ENCODE peak calls at places on chromosomes 6 and 20, in six cellular contexts. I is cardiac muscle cell, Q is kidney, D is HepG2, Z is A549, M is HCT116. H is an unnamed sample.
A peak's percentile ranks its signal among the peaks of the same experiment; 100 is the strongest.

GRCh38 chr20:4327956-4328355 is 312.6 kb upstream of the RNF24 start:
- DNase-seq in I (no peak), Q (no peak), D (no peak), Z (no peak), M (no peak), H (peak; percentile 31)

GRCh38 chr6:158938220-158938619 is 61.8 kb downstream of the RSPH3 start:
- DNase-seq in I (no peak), Q (no peak), D (no peak), Z (no peak), M (no peak), H (no peak)

GRCh38 chr6:148508401-148509151 is 165.9 kb downstream of the SASH1 start:
- DNase-seq in I (no peak), Q (no peak), D (no peak), Z (no peak), M (no peak), H (no peak)

GRCh38 chr6:70072540-70073179 is 206.3 kb downstream of the COL19A1 start:
- DNase-seq in I (no peak), Q (no peak), D (no peak), Z (no peak), M (no peak), H (no peak)

GRCh38 chr6:117677553-117678131 is 2.4 kb downstream of the NUS1 start:
- DNase-seq in I (no peak), Q (no peak), D (no peak), Z (no peak), M (no peak), H (no peak)

GRCh38 chr6:41039060-41039998 is at the start of gene UNC5CL:
- DNase-seq in I (peak; percentile 64), Q (peak; percentile 91), D (peak; percentile 45), Z (peak; percentile 46), M (peak; percentile 27), H (peak; percentile 16)

GRCh38 chr6:28940294-28940858 is 16.6 kb upstream of the TRIM27 start:
- DNase-seq in I (peak; percentile 56), Q (no peak), D (peak; percentile 43), Z (peak; percentile 65), M (no peak), H (no peak)

GRCh38 chr20:46631874-46632446 is 19.3 kb downstream of the SLC13A3 start:
- DNase-seq in I (no peak), Q (no peak), D (no peak), Z (no peak), M (no peak), H (no peak)

GRCh38 chr6:35177586-35177985 is 36.2 kb upstream of the SCUBE3 start:
- DNase-seq in I (no peak), Q (no peak), D (no peak), Z (no peak), M (no peak), H (no peak)

GRCh38 chr6:33632603-33633039 is 11.5 kb downstream of the ITPR3 start:
- DNase-seq in I (peak; percentile 63), Q (no peak), D (peak; percentile 75), Z (peak; percentile 57), M (peak; percentile 37), H (peak; percentile 30)

GRCh38 chr6:11354019-11354418 is 121.6 kb upstream of the NEDD9 start:
- DNase-seq in I (no peak), Q (no peak), D (no peak), Z (no peak), M (no peak), H (no peak)

GRCh38 chr6:81750660-81751387 is 1.7 kb downstream of the TENT5A start:
- DNase-seq in I (no peak), Q (no peak), D (no peak), Z (no peak), M (no peak), H (no peak)

DNA sequence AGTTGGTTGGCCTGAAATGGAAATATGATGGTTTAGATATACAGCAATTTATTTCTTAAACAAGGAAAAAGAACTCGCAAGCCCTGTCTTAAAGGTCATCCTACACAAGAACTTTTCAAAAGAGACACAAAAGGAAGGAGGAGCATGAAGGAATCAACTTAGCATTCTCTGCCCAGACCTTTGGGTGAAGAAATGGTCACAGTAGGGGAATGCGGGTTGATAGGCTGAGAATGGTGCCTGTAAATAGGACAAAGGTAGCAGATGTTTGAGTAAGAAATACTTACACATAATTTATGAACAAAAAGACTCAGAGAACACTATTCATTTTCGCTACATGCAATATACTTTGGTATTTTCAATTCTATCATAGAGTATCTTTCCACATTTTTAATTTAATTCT is 15.0 kb downstream of the ADGRF5 start:
- DNase-seq in I (no peak), Q (no peak), D (no peak), Z (no peak), M (no peak), H (no peak)
- H3K27ac ChIP-seq in I (no peak overlapping the region), Q (no peak overlapping the region), D (no peak overlapping the region), Z (no peak overlapping the region), M (no peak overlapping the region), H (no peak overlapping the region)

GRCh38 chr6:4021133-4021861 is 57.6 kb downstream of the FAM217A start:
- DNase-seq in I (peak; percentile 98), Q (peak; percentile 98), D (peak; percentile 98), Z (peak; percentile 96), M (peak; percentile 95), H (peak; percentile 87)
- TF ChIP-seq CTCF in I (peak; percentile 43), Q (peak; percentile 35), D (peak; percentile 48), Z (no peak), M (peak; percentile 18), H (peak; percentile 41)

GRCh38 chr6:154736613-154737259 is 3.5 kb downstream of the SCAF8 start:
- DNase-seq in I (no peak), Q (no peak), D (no peak), Z (no peak), M (no peak), H (no peak)

GRCh38 chr6:154738561-154738961 is 5.3 kb downstream of the SCAF8 start:
- DNase-seq in I (peak; percentile 12), Q (no peak), D (no peak), Z (no peak), M (no peak), H (no peak)

GRCh38 chr6:154740658-154741057 is 7.4 kb downstream of the SCAF8 start:
- DNase-seq in I (no peak), Q (no peak), D (no peak), Z (no peak), M (no peak), H (no peak)

GRCh38 chr6:154733610-154734379 is 579 bp downstream of the SCAF8 start:
- DNase-seq in I (peak; percentile 98), Q (peak; percentile 99), D (peak; percentile 95), Z (peak; percentile 95), M (peak; percentile 95), H (peak; percentile 86)

DNA sequence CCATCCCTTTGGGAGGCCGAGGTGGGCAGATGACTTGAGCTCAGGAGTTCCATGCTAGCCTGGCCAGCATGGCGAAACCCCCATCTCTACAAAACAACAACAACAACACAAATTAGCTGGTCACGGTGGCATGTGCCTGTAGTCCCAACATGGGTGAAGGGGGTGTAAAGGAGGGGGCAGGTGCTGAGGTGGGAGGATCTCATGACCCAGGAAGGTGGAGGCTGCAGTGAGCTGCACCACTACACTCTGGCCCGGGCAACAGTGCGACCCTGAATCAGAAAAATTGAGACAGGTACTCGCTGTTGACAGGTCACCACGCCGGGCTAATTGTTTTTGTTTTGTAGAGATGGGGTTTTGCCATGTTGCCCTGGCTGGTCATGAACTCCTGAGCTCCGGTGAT is 4.2 kb downstream of the SCAF8 start:
- DNase-seq in I (no peak), Q (no peak), D (no peak), Z (no peak), M (no peak), H (no peak)
- H3K4me1 ChIP-seq in I (peaks cover 17% of the 10 kb centered on the region), Q (peaks cover 29% of the 10 kb centered on the region), D (peaks cover 76% of the 10 kb centered on the region), Z (peaks cover 36% of the 10 kb centered on the region), M (peaks cover 7% of the 10 kb centered on the region), H (peaks cover 57% of the 10 kb centered on the region)

DNA sequence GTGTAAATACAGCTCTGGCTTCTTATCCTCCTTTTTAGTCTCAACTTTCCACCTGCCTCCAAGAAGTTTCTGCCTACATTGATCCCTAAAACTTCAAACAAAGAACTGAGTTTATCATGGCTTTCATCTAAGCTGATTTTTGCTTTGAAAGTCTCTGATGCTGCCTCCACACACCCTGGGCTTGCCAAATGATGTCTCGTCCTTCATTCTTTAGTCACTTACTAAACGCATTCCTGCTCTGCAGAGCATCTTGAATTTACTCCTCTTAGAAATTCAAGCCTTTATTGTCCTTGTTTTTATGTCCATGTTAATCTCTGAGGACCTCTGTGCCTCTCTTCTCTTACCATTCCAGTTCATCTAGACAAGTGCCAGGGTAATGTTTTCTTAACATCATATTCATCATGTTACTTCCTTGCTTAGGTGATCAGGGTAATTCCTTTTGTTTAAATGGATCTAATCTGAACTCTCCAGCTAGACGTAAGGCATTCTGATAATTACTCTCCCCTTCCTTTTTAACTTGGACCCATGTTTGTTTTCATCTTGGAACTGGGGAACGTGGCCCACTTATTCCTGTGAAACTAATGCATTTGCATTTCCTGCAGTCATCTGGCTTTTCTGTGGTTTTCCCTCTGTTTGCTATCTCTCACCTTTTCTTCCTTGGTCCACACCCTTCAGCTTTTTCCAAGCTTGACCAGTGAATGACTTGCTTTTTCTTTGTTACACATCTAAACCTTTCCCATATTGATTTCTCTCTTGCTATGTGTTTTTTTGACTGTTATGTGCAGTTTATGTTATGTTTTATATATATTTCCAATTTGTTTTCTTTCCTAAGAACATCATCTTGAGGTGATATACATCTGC is 33.1 kb downstream of the SLX4IP start:
- DNase-seq in I (no peak), Q (no peak), D (no peak), Z (no peak), M (no peak), H (no peak)
- H3K27ac ChIP-seq in I (no peak overlapping the region), Q (no peak overlapping the region), D (no peak overlapping the region), Z (peak overlapping the region; percentile 37), M (peak overlapping the region; percentile 48), H (no peak overlapping the region)

GRCh38 chr20:36481380-36482043 is 59.8 kb upstream of the MYL9 start:
- DNase-seq in I (no peak), Q (no peak), D (no peak), Z (no peak), M (no peak), H (no peak)
- TF ChIP-seq CTCF in I (no peak), Q (no peak), D (peak; percentile 9), Z (no peak), M (peak; percentile 25), H (no peak)

GRCh38 chr6:106772270-106773142 is 143.1 kb downstream of the QRSL1 start:
- DNase-seq in I (no peak), Q (no peak), D (no peak), Z (no peak), M (no peak), H (no peak)

GRCh38 chr6:106770663-106771062 is 141.3 kb downstream of the QRSL1 start:
- DNase-seq in I (no peak), Q (no peak), D (no peak), Z (no peak), M (no peak), H (no peak)

GRCh38 chr6:106771822-106772221 is 142.4 kb downstream of the QRSL1 start:
- DNase-seq in I (no peak), Q (no peak), D (no peak), Z (no peak), M (no peak), H (no peak)

GRCh38 chr6:106767271-106767670 is 137.9 kb downstream of the QRSL1 start:
- DNase-seq in I (no peak), Q (no peak), D (no peak), Z (no peak), M (no peak), H (no peak)

GRCh38 chr6:106770081-106770480 is 140.7 kb downstream of the QRSL1 start:
- DNase-seq in I (no peak), Q (no peak), D (no peak), Z (no peak), M (no peak), H (no peak)
- H3K4me1 ChIP-seq in I (no peaks in the 10 kb centered on the region), Q (peaks cover 11% of the 10 kb centered on the region), D (peaks cover 9% of the 10 kb centered on the region), Z (peaks cover 1% of the 10 kb centered on the region), M (no peaks in the 10 kb centered on the region), H (no peaks in the 10 kb centered on the region)

H was measured in CD8-positive, alpha-beta T cell.